ENCODE peak calls at places on chromosomes 13 and 19, in ten cellular contexts. X is thyroid gland, P is K562, C is uterus, Y is sigmoid colon, A is heart left ventricle, I is right lobe of liver, F is H54, D is A549, M is transverse colon. Q is an unnamed sample.

GRCh38 chr19:10256970-10257615 is 5.1 kb downstream of the MRPL4 start:
- DNase-seq in P (no peak), M (no peak), F (no peak), D (no peak), X (no peak), Y (no peak), C (no peak), I (no peak), A (no peak), Q (no peak)

GRCh38 chr13:43908156-43909126 is 28.7 kb downstream of the LACC1 start:
- DNase-seq in P (no peak), M (no peak), C (no peak), A (no peak), Y (no peak), F (no peak), X (no peak), I (no peak), D (peak), Q (peak)

GRCh38 chr19:15210323-15210774 is 9.6 kb upstream of the NOTCH3 start:
- DNase-seq in D (peak), P (no peak), F (peak), Y (no peak), C (no peak), M (no peak), X (peak), A (peak), I (no peak), Q (peak)

GRCh38 chr13:77507931-77508776 is 27.4 kb upstream of the SCEL start:
- DNase-seq in D (peak), F (peak), X (no peak), P (no peak), I (no peak), C (no peak), Y (no peak), A (no peak), M (no peak), Q (no peak)

GRCh38 chr13:78121459-78122348 is 203.1 kb upstream of the EDNRB start:
- DNase-seq in F (no peak), X (peak), Y (no peak), M (peak), I (no peak), A (no peak), D (peak), C (peak), P (peak), Q (peak)

GRCh38 chr19:33484226-33484774 is 37.3 kb downstream of the PEPD start:
- DNase-seq in X (no peak), P (no peak), F (no peak), D (no peak), I (peak), M (no peak), A (no peak), Y (peak), C (no peak), Q (no peak)

GRCh38 chr19:17762505-17763229 is 11.4 kb downstream of the FCHO1 start:
- DNase-seq in X (no peak), Y (no peak), C (no peak), F (no peak), I (no peak), M (peak), P (peak), A (no peak), D (peak), Q (peak)

GRCh38 chr19:1266818-1267440 is 2.2 kb upstream of the CIRBP start:
- DNase-seq in Y (peak), A (peak), P (no peak), X (peak), I (peak), F (no peak), D (peak), C (peak), M (peak), Q (peak)

GRCh38 chr19:19040417-19040816 is 7.0 kb downstream of the ARMC6 start:
- DNase-seq in I (peak), P (no peak), F (no peak), Y (peak), C (peak), M (peak), D (peak), A (no peak), X (peak), Q (no peak)

GRCh38 chr13:76983676-76984075 is 8.2 kb upstream of the CLN5 start:
- DNase-seq in F (no peak), X (no peak), M (no peak), P (no peak), A (no peak), C (no peak), Y (no peak), D (no peak), I (no peak), Q (no peak)

GRCh38 chr13:63938851-63939250 is 2523.2 kb upstream of the PCDH20 start:
- DNase-seq in M (no peak), D (no peak), A (no peak), P (no peak), X (no peak), Y (no peak), F (no peak), C (no peak), I (no peak), Q (no peak)

GRCh38 chr13:95035311-95036109 is 265.7 kb downstream of the ABCC4 start:
- DNase-seq in C (no peak), A (no peak), Y (no peak), I (no peak), X (no peak), D (no peak), P (no peak), F (no peak), M (no peak), Q (no peak)

GRCh38 chr19:1210227-1210538 is 4.6 kb downstream of the STK11 start:
- DNase-seq in A (no peak), D (no peak), X (no peak), Y (no peak), F (no peak), M (no peak), I (no peak), P (no peak), C (no peak), Q (no peak)

GRCh38 chr19:18469245-18470107 is 31.5 kb upstream of the ISYNA1 start:
- DNase-seq in A (peak), I (peak), D (peak), F (peak), M (peak), X (peak), Y (peak), P (peak), C (peak), Q (peak)

GRCh38 chr13:94249512-94249911 is 230.0 kb downstream of the DCT start:
- DNase-seq in C (no peak), D (no peak), M (no peak), Y (no peak), F (peak), X (no peak), I (no peak), P (no peak), A (no peak), Q (no peak)

GRCh38 chr13:113941571-113942191 is 32.2 kb downstream of the C13orf46 start:
- DNase-seq in M (no peak), Y (peak), D (no peak), X (no peak), C (no peak), F (peak), A (peak), I (no peak), P (no peak), Q (no peak)

GRCh38 chr13:93246069-93246468 is 19.5 kb downstream of the GPC6 start:
- DNase-seq in C (no peak), A (no peak), F (no peak), Y (no peak), D (no peak), M (no peak), P (no peak), X (no peak), I (no peak), Q (no peak)

GRCh38 chr19:19642506-19643157 is 825 bp downstream of the GMIP start:
- DNase-seq in M (peak), I (no peak), D (no peak), P (peak), Y (no peak), C (no peak), A (no peak), X (no peak), F (peak), Q (no peak)

GRCh38 chr13:99062593-99062992 is 84.7 kb upstream of the DOCK9 start:
- DNase-seq in Y (peak), A (no peak), M (no peak), D (no peak), C (peak), I (no peak), F (no peak), X (peak), P (no peak), Q (no peak)

GRCh38 chr13:83796364-83796763 is 85.9 kb downstream of the SLITRK1 start:
- DNase-seq in C (no peak), A (no peak), I (peak), F (no peak), D (no peak), P (no peak), Y (no peak), X (peak), M (no peak), Q (no peak)

GRCh38 chr19:19342086-19343015 is 21.7 kb downstream of the MAU2 start:
- DNase-seq in X (peak), A (peak), F (peak), M (peak), Y (no peak), I (peak), C (peak), D (peak), P (peak), Q (peak)

GRCh38 chr13:112888238-112889111 is 80.5 kb upstream of the MCF2L start:
- DNase-seq in P (no peak), C (no peak), F (no peak), A (peak), X (no peak), Y (no peak), I (no peak), M (no peak), D (no peak), Q (no peak)

GRCh38 chr19:45478454-45479238 is 10.8 kb downstream of the FOSB start:
- DNase-seq in X (peak), Y (peak), I (peak), M (peak), P (peak), F (no peak), C (peak), D (peak), A (peak), Q (peak)
- TF ChIP-seq POLR2A in X (peak), Y (no peak), I (peak), M (peak), P (peak), F (no peak), C (no peak), D (no peak), A (no peak), Q (peak)

DNA sequence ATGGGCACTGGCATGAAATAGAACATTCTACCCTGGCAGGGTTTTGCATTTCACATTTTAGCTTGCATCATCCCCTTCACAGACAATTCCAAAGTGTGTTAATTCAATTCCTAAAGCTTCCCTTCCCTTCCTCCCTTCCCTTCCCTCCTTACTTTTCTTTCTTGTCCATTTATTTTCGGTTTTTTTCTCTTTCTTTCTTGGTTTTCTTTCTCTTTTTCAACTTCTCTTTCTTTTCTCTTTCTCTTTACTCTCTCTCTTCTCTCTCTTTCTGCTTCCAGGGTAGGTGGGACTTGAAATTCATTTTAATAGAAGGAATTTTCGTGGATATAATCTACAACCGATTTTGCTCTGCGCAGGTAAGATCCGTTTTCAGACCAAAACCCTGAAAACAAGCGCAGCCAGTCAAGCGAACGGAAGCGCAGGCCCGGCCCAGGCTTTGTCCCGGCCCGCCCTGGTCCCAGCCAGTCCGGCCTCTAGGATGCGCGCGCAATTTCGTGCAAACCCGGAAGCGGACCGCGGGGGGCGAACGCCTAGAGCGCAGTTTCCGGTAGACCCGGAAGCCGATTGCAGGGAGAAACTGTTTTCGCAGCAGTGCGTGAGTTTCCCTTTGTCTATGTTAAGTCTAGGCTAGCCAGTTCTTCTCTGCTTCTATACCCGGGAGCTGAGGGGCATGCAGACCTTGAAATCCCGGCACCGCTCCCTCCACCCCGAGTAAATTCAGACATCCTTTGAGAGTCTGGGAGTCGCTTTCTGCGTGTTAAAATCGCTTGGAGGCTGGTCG is at the start of gene ZNF528:
- DNase-seq in D (peak), Y (peak), X (peak), A (peak), M (peak), I (peak), C (peak), F (peak), P (peak), Q (peak)
- TF ChIP-seq POLR2A in D (no peak), Y (no peak), X (peak), A (peak), M (peak), I (peak), C (peak), F (peak), P (no peak), Q (peak)

DNA sequence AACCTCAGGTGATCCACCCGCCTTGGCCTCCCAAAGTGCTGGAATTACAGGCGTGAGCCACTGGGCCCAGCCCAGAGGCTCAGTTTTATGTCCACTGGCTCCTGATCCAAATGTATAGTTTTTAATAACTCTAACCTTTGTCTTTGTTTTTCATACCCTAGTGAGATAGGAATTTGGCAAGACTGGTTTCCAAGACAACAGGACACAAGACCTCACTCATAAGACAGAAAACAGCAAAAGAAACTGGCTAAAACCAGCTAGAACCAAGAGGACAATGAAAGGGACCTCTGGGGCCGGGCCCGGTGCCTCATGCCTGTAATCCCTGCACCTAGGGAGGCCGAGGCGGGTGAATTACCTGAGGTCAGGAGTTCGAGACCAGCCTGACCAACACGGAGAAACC is 27.6 kb downstream of the CPT1C start:
- DNase-seq in A (no peak), P (no peak), M (no peak), D (no peak), X (no peak), Y (no peak), F (no peak), C (no peak), I (no peak), Q (no peak)
- TF ChIP-seq POLR2A in A (no peak), P (no peak), M (no peak), D (no peak), X (no peak), Y (no peak), F (no peak), C (no peak), I (no peak), Q (no peak)

GRCh38 chr19:40603719-40604646 is 2.8 kb downstream of the LTBP4 start:
- DNase-seq in I (peak), X (peak), F (peak), A (peak), D (peak), C (peak), Y (peak), P (peak), M (peak), Q (peak)
- TF ChIP-seq POLR2A in I (peak), X (peak), F (no peak), A (peak), D (peak), C (peak), Y (peak), P (no peak), M (peak), Q (peak)

GRCh38 chr13:46183018-46183940 is 1.3 kb upstream of the LCP1 start:
- DNase-seq in C (no peak), F (no peak), M (no peak), I (no peak), X (no peak), A (no peak), P (no peak), D (no peak), Y (no peak), Q (peak)

GRCh38 chr13:46179576-46180368 is 2.2 kb downstream of the LCP1 start:
- DNase-seq in P (peak), F (no peak), Y (no peak), X (peak), A (peak), C (no peak), M (peak), I (no peak), D (no peak), Q (peak)

GRCh38 chr13:46182491-46182877 is 507 bp upstream of the LCP1 start:
- DNase-seq in F (no peak), C (no peak), Y (no peak), X (no peak), D (no peak), M (no peak), A (no peak), I (no peak), P (no peak), Q (no peak)

GRCh38 chr13:46180393-46180792 is 1.6 kb downstream of the LCP1 start:
- DNase-seq in C (no peak), X (no peak), M (no peak), D (no peak), Y (no peak), F (no peak), P (no peak), I (no peak), A (no peak), Q (peak)

GRCh38 chr13:46181799-46182490 is at the start of gene LCP1:
- DNase-seq in C (no peak), M (peak), F (no peak), A (no peak), I (no peak), Y (no peak), X (peak), D (no peak), P (peak), Q (peak)
- TF ChIP-seq POLR2A in C (no peak), M (peak), F (no peak), A (no peak), I (peak), Y (peak), X (no peak), D (no peak), P (peak), Q (peak)

GRCh38 chr13:26558074-26558805 is 757 bp downstream of the WASF3 start:
- DNase-seq in D (no peak), Y (no peak), M (no peak), F (no peak), A (peak), X (peak), P (no peak), C (peak), I (no peak), Q (no peak)
- TF ChIP-seq POLR2A in D (no peak), Y (no peak), M (no peak), F (no peak), A (no peak), X (no peak), P (no peak), C (no peak), I (no peak), Q (no peak)

GRCh38 chr19:13847900-13848677 is 28.8 kb upstream of the NANOS3 start:
- DNase-seq in Y (no peak), I (no peak), C (no peak), F (no peak), X (no peak), P (no peak), D (no peak), A (no peak), M (no peak), Q (peak)
- TF ChIP-seq POLR2A in Y (no peak), I (no peak), C (no peak), F (no peak), X (no peak), P (peak), D (no peak), A (no peak), M (peak), Q (peak)

GRCh38 chr19:35702223-35703012 is 1.9 kb upstream of the ZBTB32 start:
- DNase-seq in F (peak), M (peak), Y (peak), P (peak), I (peak), D (peak), C (peak), X (peak), A (peak), Q (peak)
- TF ChIP-seq POLR2A in F (peak), M (peak), Y (no peak), P (no peak), I (peak), D (peak), C (no peak), X (peak), A (no peak), Q (peak)

GRCh38 chr19:48868196-48868886 is at the start of gene PLEKHA4:
- DNase-seq in I (peak), A (peak), D (no peak), Y (peak), M (peak), F (no peak), C (peak), P (peak), X (peak), Q (no peak)
- TF ChIP-seq POLR2A in I (no peak), A (no peak), D (no peak), Y (no peak), M (no peak), F (no peak), C (peak), P (peak), X (peak), Q (no peak)

Q was measured in erythroblast.